ENCODE peak calls at places on chromosomes 13 and 19, in nine cellular contexts. W is fibroblast of pulmonary artery; M is AG04450; Y is BE2C; Z is CD8-positive, alpha-beta T cell; H is fibroblast of lung; T is hepatocyte; P is MCF 10A; O is cardiac muscle cell. X is an unnamed sample.

GRCh38 chr13:77800219-77800618 is 102.7 kb downstream of the SLAIN1 start:
- DNase-seq in M (no peak), O (peak), W (peak), Z (no peak), T (no peak), Y (no peak), P (no peak), H (peak), X (no peak)

GRCh38 chr13:43664700-43665191 is 122.0 kb downstream of the ENOX1 start:
- DNase-seq in W (peak), H (peak), O (peak), P (peak), Z (no peak), Y (peak), T (peak), M (peak), X (no peak)

GRCh38 chr19:39937094-39937493 is 2.7 kb upstream of the FCGBP start:
- DNase-seq in O (no peak), T (no peak), W (no peak), Z (peak), H (no peak), P (no peak), M (no peak), Y (no peak), X (no peak)

GRCh38 chr13:75769141-75769905 is 133.2 kb downstream of the LMO7 start:
- DNase-seq in P (no peak), W (no peak), Y (peak), T (no peak), Z (no peak), M (no peak), H (no peak), O (no peak), X (no peak)

GRCh38 chr19:30686911-30687566 is 314.9 kb downstream of the ZNF536 start:
- DNase-seq in T (no peak), P (no peak), Z (no peak), O (no peak), W (no peak), H (no peak), M (no peak), Y (no peak), X (no peak)

GRCh38 chr13:32587014-32587773 is 942 bp downstream of the PDS5B start:
- DNase-seq in Z (peak), O (peak), P (peak), W (peak), Y (peak), T (peak), M (no peak), H (peak), X (peak)

GRCh38 chr13:113815151-113816058 is 48.5 kb downstream of the GAS6 start:
- DNase-seq in W (no peak), T (no peak), P (no peak), M (no peak), Y (no peak), Z (peak), H (no peak), O (no peak), X (no peak)

GRCh38 chr19:19425170-19425875 is 19.8 kb downstream of the GATAD2A start:
- DNase-seq in H (no peak), Z (no peak), P (no peak), T (no peak), O (no peak), M (no peak), Y (no peak), W (no peak), X (no peak)

DNA sequence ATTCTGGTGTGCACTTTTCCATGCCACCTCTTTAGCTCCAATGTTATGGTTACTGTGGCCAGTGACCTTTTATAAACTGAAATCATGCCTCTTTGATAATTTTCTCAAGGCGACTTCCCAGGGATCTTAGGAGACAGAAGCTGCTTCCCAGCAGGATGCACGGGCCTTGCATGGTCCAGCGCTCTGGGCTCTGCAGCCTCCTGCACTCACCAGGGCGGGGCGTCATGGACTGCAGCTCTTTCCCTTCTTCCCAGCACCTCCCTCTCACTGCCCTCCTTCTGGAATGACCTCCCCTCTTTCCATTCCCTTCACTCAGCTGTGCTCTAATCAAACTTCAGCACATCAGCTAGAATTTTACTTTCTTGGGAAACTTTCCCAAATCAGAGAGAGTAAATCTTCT is 318.3 kb downstream of the IRS2 start:
- DNase-seq in Y (no peak), W (no peak), Z (no peak), O (no peak), P (no peak), M (no peak), H (no peak), T (no peak), X (no peak)
- TF ChIP-seq CTCF in Y (no peak), W (no peak), Z (no peak), O (no peak), P (no peak), M (no peak), H (no peak), T (no peak), X (no peak)

GRCh38 chr13:29713841-29714240 is 118.4 kb upstream of the SLC7A1 start:
- DNase-seq in H (no peak), Z (no peak), T (no peak), Y (no peak), P (peak), W (peak), M (no peak), O (no peak), X (no peak)
- TF ChIP-seq CTCF in H (peak), Z (peak), T (peak), Y (peak), P (peak), W (peak), M (peak), O (peak), X (peak)

GRCh38 chr19:8095354-8095886 is 42.9 kb downstream of the CCL25 start:
- DNase-seq in W (no peak), M (no peak), T (no peak), Z (no peak), P (no peak), H (no peak), Y (no peak), O (no peak), X (no peak)
- TF ChIP-seq CTCF in W (no peak), M (no peak), T (no peak), Z (no peak), P (no peak), H (no peak), Y (no peak), O (no peak), X (no peak)

GRCh38 chr13:108218044-108218974 is at the start of gene ABHD13:
- DNase-seq in O (peak), M (peak), H (peak), W (peak), T (peak), Y (peak), P (peak), Z (peak), X (peak)
- TF ChIP-seq CTCF in O (peak), M (no peak), H (no peak), W (no peak), T (no peak), Y (no peak), P (no peak), Z (no peak), X (peak)

X was measured in neural crest cell.